ENCODE peak calls at places on chromosome 4, in ten cellular contexts. C is OCI-LY7, G is osteoblast, A is left lung, T is fibroblast of lung, J is WTC11, K is hepatocyte, X is fibroblast of mammary gland, F is HCT116, N is lower lobe of right lung. S is an unnamed sample.

GRCh38 chr4:86414686-86415085 is 54.8 kb upstream of the MAPK10 start:
- DNase-seq in G (no peak), K (no peak), T (no peak), X (no peak), J (no peak), C (no peak), A (no peak), F (no peak), N (no peak), S (no peak)

GRCh38 chr4:137610960-137611359 is 78.7 kb upstream of the PCDH18 start:
- DNase-seq in N (no peak), G (peak), F (no peak), X (peak), C (no peak), K (peak), A (no peak), J (peak), T (peak), S (no peak)

GRCh38 chr4:113594231-113594556 is 167.3 kb downstream of the CAMK2D start:
- DNase-seq in T (no peak), F (no peak), J (no peak), C (no peak), K (no peak), X (no peak), G (no peak), A (no peak), N (no peak), S (no peak)

GRCh38 chr4:128574706-128575105 is 234.8 kb upstream of the JADE1 start:
- DNase-seq in A (peak), C (peak), J (peak), T (peak), K (peak), X (peak), N (peak), F (peak), G (peak), S (no peak)

GRCh38 chr4:69649629-69650028 is 3.4 kb downstream of the UGT2A1 start:
- DNase-seq in K (no peak), C (no peak), A (no peak), X (no peak), G (no peak), J (no peak), N (no peak), F (no peak), T (peak), S (no peak)

GRCh38 chr4:111991797-111992196 is 153.5 kb upstream of the FAM241A start:
- DNase-seq in G (no peak), K (peak), J (no peak), A (no peak), N (no peak), X (peak), T (peak), F (peak), C (no peak), S (no peak)

GRCh38 chr4:15002659-15003440 is 569 bp downstream of the CPEB2 start:
- DNase-seq in N (peak), F (no peak), G (peak), X (peak), C (peak), K (peak), T (peak), J (peak), A (peak), S (peak)

GRCh38 chr4:142080960-142081359 is 444.6 kb downstream of the IL15 start:
- DNase-seq in A (no peak), G (no peak), K (peak), T (no peak), N (no peak), F (no peak), X (no peak), C (no peak), J (no peak), S (no peak)

GRCh38 chr4:4761128-4761991 is 98.1 kb upstream of the MSX1 start:
- DNase-seq in F (peak), T (no peak), C (peak), X (peak), K (no peak), G (no peak), N (no peak), A (no peak), J (peak), S (no peak)

GRCh38 chr4:183960912-183961569 is 55.9 kb downstream of the STOX2 start:
- DNase-seq in C (no peak), X (no peak), G (no peak), K (no peak), N (no peak), J (no peak), F (no peak), T (no peak), A (no peak), S (no peak)

GRCh38 chr4:83139514-83140156 is 25.1 kb upstream of the PLAC8 start:
- DNase-seq in J (no peak), G (no peak), A (no peak), X (peak), N (no peak), C (no peak), T (no peak), F (no peak), K (peak), S (no peak)

GRCh38 chr4:169346840-169347239 is 76.1 kb upstream of the SH3RF1 start:
- DNase-seq in C (no peak), A (no peak), G (no peak), N (no peak), T (no peak), J (no peak), K (no peak), X (no peak), F (no peak), S (no peak)

GRCh38 chr4:88008133-88008621 is 742 bp downstream of the PKD2 start:
- DNase-seq in C (peak), A (peak), G (peak), X (peak), N (peak), T (peak), J (peak), K (peak), F (no peak), S (no peak)

GRCh38 chr4:53173576-53173975 is 192.3 kb downstream of the SCFD2 start:
- DNase-seq in G (no peak), C (no peak), A (no peak), J (no peak), K (no peak), X (no peak), F (no peak), T (no peak), N (no peak), S (no peak)

GRCh38 chr4:85606505-85606904 is 131.6 kb downstream of the ARHGAP24 start:
- DNase-seq in G (no peak), F (no peak), J (no peak), C (no peak), N (no peak), X (no peak), T (no peak), A (no peak), K (no peak), S (no peak)

GRCh38 chr4:188971125-188971524 is 831.9 kb downstream of the TRIML1 start:
- DNase-seq in X (peak), J (no peak), K (no peak), C (peak), T (peak), N (no peak), G (no peak), F (peak), A (no peak), S (no peak)

GRCh38 chr4:18464160-18464559 is 442.6 kb upstream of the LCORL start:
- DNase-seq in A (no peak), T (no peak), J (no peak), G (no peak), F (no peak), K (no peak), C (no peak), X (no peak), N (no peak), S (no peak)

GRCh38 chr4:69957209-69957608 is 8.3 kb downstream of the CSN2 start:
- DNase-seq in F (no peak), G (no peak), T (no peak), C (no peak), J (peak), K (no peak), X (no peak), A (no peak), N (no peak), S (no peak)

GRCh38 chr4:122047706-122048425 is 96.0 kb upstream of the TRPC3 start:
- DNase-seq in J (no peak), X (no peak), F (no peak), K (no peak), A (no peak), N (no peak), C (no peak), G (no peak), T (no peak), S (no peak)

GRCh38 chr4:123462007-123462406 is 65.4 kb downstream of the SPRY1 start:
- DNase-seq in N (no peak), J (no peak), X (no peak), K (no peak), G (no peak), A (no peak), T (no peak), F (no peak), C (no peak), S (no peak)

GRCh38 chr4:189001283-189001970 is 862.2 kb downstream of the TRIML1 start:
- DNase-seq in G (no peak), A (no peak), K (no peak), X (no peak), N (no peak), C (no peak), T (no peak), J (no peak), F (no peak), S (no peak)

GRCh38 chr4:25100156-25100555 is 60.1 kb downstream of the SEPSECS start:
- DNase-seq in C (no peak), T (peak), G (no peak), J (no peak), K (no peak), X (no peak), A (no peak), N (no peak), F (no peak), S (peak)

GRCh38 chr4:150145090-150145949 is 67.1 kb downstream of the DCLK2 start:
- DNase-seq in X (no peak), F (no peak), G (peak), N (no peak), T (no peak), J (peak), K (no peak), C (no peak), A (no peak), S (no peak)

GRCh38 chr4:48558026-48558425 is 68.0 kb downstream of the ZAR1 start:
- DNase-seq in K (no peak), A (no peak), G (no peak), C (no peak), X (no peak), T (no peak), J (no peak), N (no peak), F (no peak), S (no peak)

GRCh38 chr4:186588503-186588902 is 33.1 kb upstream of the MTNR1A start:
- DNase-seq in A (no peak), N (no peak), X (no peak), J (no peak), F (no peak), G (no peak), K (no peak), T (no peak), C (no peak), S (no peak)

GRCh38 chr4:63921561-63921960 is 487.7 kb downstream of the TECRL start:
- DNase-seq in X (no peak), G (no peak), F (no peak), A (no peak), K (no peak), J (no peak), C (no peak), N (no peak), T (no peak), S (no peak)

GRCh38 chr4:140300271-140300970 is 73.0 kb upstream of the SCOC start:
- DNase-seq in F (peak), A (no peak), X (peak), T (peak), C (no peak), K (peak), N (no peak), J (no peak), G (peak), S (no peak)

GRCh38 chr4:145879598-145879997 is 59.0 kb downstream of the ZNF827 start:
- DNase-seq in F (no peak), N (no peak), X (peak), T (peak), A (no peak), J (no peak), K (peak), G (no peak), C (no peak), S (no peak)

GRCh38 chr4:26197018-26197779 is 123.6 kb upstream of the RBPJ start:
- DNase-seq in T (peak), X (peak), C (peak), N (no peak), F (peak), J (no peak), G (peak), A (no peak), K (no peak), S (no peak)

GRCh38 chr4:22962186-22962786 is 269.5 kb downstream of the GBA3 start:
- DNase-seq in X (peak), G (peak), N (no peak), C (peak), T (peak), J (no peak), K (peak), F (no peak), A (no peak), S (no peak)
- TF ChIP-seq CTCF in X (peak), G (peak), N (peak), C (peak), T (peak), J (peak), K (peak), F (no peak), A (no peak), S (peak)

GRCh38 chr4:177509346-177509745 is 67.1 kb upstream of the AGA start:
- DNase-seq in G (no peak), F (no peak), A (no peak), K (no peak), J (no peak), T (no peak), C (no peak), X (no peak), N (no peak), S (no peak)

GRCh38 chr4:177499537-177499936 is 57.3 kb upstream of the AGA start:
- DNase-seq in N (no peak), C (no peak), F (no peak), A (no peak), J (no peak), K (no peak), G (no peak), X (no peak), T (no peak), S (no peak)

GRCh38 chr4:177508662-177509061 is 66.4 kb upstream of the AGA start:
- DNase-seq in C (no peak), A (no peak), G (no peak), F (no peak), J (no peak), T (no peak), N (no peak), X (no peak), K (no peak), S (no peak)

DNA sequence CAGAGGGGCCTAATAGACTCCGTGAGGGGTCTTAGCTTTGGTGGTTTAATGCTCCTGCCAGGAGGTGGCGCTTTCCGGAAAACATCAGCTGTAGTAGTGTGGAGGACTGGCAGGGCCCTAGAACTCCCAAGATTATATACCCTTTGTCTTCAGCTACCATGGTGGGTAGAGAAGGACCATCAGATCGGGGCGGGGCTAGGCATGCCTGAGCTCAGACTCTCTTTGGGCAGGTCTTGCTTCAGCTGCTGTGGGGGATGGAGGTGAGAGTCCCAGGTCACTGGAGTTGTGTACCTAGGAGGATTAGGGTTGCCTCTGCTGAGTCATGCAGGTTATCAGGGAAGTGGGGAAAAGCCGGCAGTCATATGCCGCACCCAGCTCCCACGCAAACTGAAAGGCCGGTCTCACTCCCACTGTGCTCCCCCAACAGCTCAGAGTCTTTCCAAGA is 63.0 kb upstream of the AGA start:
- DNase-seq in C (no peak), K (peak), G (no peak), J (peak), N (no peak), A (no peak), F (no peak), T (no peak), X (no peak), S (no peak)
- TF ChIP-seq CTCF in C (peak), K (no peak), G (no peak), J (no peak), N (no peak), A (no peak), F (no peak), T (no peak), X (no peak), S (no peak)

DNA sequence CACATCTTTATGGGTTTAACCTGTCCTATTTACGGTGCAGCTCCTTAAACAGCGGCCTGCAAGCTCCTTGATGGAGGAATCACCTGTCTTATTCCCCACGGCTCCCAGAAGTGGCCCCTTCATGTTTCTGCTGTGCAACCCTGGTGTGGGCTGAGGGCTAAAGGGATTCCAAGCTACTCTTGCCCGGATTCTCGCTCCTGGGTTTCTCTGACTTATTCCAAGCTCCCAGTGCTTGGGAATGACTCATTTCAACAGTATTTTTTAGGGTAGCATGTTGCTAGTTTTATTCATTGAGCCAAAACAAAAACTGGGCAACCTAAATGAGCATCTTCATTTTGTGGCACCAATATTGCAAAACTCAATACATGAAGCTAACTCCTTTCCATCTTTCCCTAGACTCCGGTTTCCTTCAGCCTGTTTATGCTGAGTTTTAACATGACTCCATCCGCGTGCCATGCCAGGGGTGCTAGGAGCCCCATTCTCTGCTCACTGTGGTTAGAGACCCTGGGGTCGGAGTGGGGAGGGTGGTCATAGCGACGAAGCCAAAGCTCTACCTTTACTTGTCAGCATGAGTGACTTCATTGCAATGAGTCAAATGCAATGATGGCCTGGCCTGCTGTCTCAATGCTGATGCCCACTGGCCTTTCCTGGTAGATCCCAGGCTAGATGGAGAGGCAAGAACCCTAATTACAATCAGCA is 349.7 kb downstream of the NR3C2 start:
- DNase-seq in C (no peak), X (no peak), G (no peak), K (no peak), N (no peak), T (no peak), J (no peak), A (no peak), F (no peak), S (peak)
- TF ChIP-seq CTCF in C (no peak), X (no peak), G (no peak), K (no peak), N (no peak), T (no peak), J (no peak), A (no peak), F (no peak), S (no peak)

GRCh38 chr4:7854211-7854610 is 85.5 kb downstream of the AFAP1 start:
- DNase-seq in A (no peak), T (no peak), C (no peak), X (no peak), J (no peak), N (no peak), K (no peak), F (no peak), G (no peak), S (no peak)

GRCh38 chr4:7853271-7853670 is 86.4 kb downstream of the AFAP1 start:
- DNase-seq in T (no peak), J (no peak), A (no peak), K (no peak), F (no peak), X (no peak), G (peak), C (no peak), N (no peak), S (no peak)

GRCh38 chr4:7847206-7847605 is 92.5 kb downstream of the AFAP1 start:
- DNase-seq in X (no peak), A (no peak), C (no peak), J (no peak), N (no peak), T (no peak), F (no peak), K (no peak), G (no peak), S (no peak)

GRCh38 chr4:7852568-7853185 is 87.0 kb downstream of the AFAP1 start:
- DNase-seq in J (no peak), T (no peak), G (no peak), F (no peak), K (no peak), C (no peak), X (no peak), A (no peak), N (no peak), S (no peak)

GRCh38 chr4:7850489-7850888 is 89.2 kb downstream of the AFAP1 start:
- DNase-seq in C (no peak), F (no peak), X (no peak), A (no peak), N (no peak), G (no peak), J (peak), T (no peak), K (no peak), S (no peak)
- TF ChIP-seq CTCF in C (peak), F (peak), X (no peak), A (no peak), N (no peak), G (peak), J (peak), T (no peak), K (no peak), S (peak)

GRCh38 chr4:2712261-2712842 is 43.8 kb downstream of the TNIP2 start:
- DNase-seq in T (peak), K (no peak), X (peak), A (no peak), N (no peak), C (peak), F (peak), G (no peak), J (no peak), S (no peak)
- TF ChIP-seq CTCF in T (peak), K (no peak), X (peak), A (no peak), N (no peak), C (peak), F (no peak), G (peak), J (no peak), S (peak)

GRCh38 chr4:77473509-77473908 is 132.1 kb upstream of the CXCL13 start:
- DNase-seq in X (peak), F (peak), K (peak), A (no peak), C (peak), N (no peak), J (peak), T (peak), G (no peak), S (no peak)
- TF ChIP-seq CTCF in X (peak), F (peak), K (peak), A (no peak), C (peak), N (peak), J (peak), T (peak), G (peak), S (peak)

GRCh38 chr4:152459326-152459725 is 76.6 kb downstream of the FBXW7 start:
- DNase-seq in J (no peak), C (no peak), N (no peak), K (no peak), G (no peak), A (no peak), T (no peak), F (no peak), X (no peak), S (no peak)

GRCh38 chr4:152462047-152462446 is 73.8 kb downstream of the FBXW7 start:
- DNase-seq in T (no peak), X (no peak), J (no peak), N (no peak), F (no peak), K (no peak), A (no peak), G (no peak), C (peak), S (no peak)

GRCh38 chr4:152462715-152463114 is 73.2 kb downstream of the FBXW7 start:
- DNase-seq in A (no peak), F (no peak), G (peak), X (no peak), N (no peak), T (no peak), C (no peak), K (no peak), J (no peak), S (no peak)

GRCh38 chr4:152458801-152459302 is 77.0 kb downstream of the FBXW7 start:
- DNase-seq in K (no peak), X (no peak), J (no peak), N (no peak), C (no peak), A (no peak), G (peak), F (no peak), T (peak), S (no peak)

GRCh38 chr4:152460488-152460887 is 75.4 kb downstream of the FBXW7 start:
- DNase-seq in N (no peak), K (peak), J (no peak), C (peak), G (peak), A (no peak), T (peak), F (no peak), X (peak), S (no peak)
- TF ChIP-seq CTCF in N (no peak), K (peak), J (no peak), C (peak), G (peak), A (no peak), T (peak), F (no peak), X (peak), S (peak)

GRCh38 chr4:103994059-103994458 is 274.3 kb upstream of the TACR3 start:
- DNase-seq in A (no peak), J (no peak), G (no peak), N (no peak), C (no peak), K (no peak), T (peak), F (peak), X (peak), S (no peak)
- TF ChIP-seq CTCF in A (no peak), J (peak), G (no peak), N (no peak), C (peak), K (peak), T (no peak), F (peak), X (peak), S (no peak)

S was measured in osteocyte.